ENCODE peak calls at places on chromosomes 5 and 9, in nine cellular contexts. M, Y, O, U, B, D, W, C and Q are unnamed samples.

GRCh38 chr5:74378464-74378863 is 262.1 kb downstream of the ENC1 start:
- DNase-seq in Y (no peak), M (peak), D (no peak), C (no peak), U (peak), O (no peak), W (no peak), B (no peak), Q (no peak)

GRCh38 chr5:3352711-3353110 is 242.9 kb upstream of the IRX1 start:
- DNase-seq in C (peak), W (no peak), D (no peak), B (no peak), O (no peak), Y (no peak), M (no peak), U (no peak), Q (no peak)

GRCh38 chr9:21251162-21251561 is 11.4 kb upstream of the IFNA14 start:
- DNase-seq in Y (no peak), W (no peak), B (no peak), M (no peak), C (no peak), O (no peak), D (no peak), U (no peak), Q (no peak)

GRCh38 chr5:111495159-111495558 is 17.2 kb downstream of the STARD4 start:
- DNase-seq in U (no peak), B (no peak), C (no peak), Y (no peak), D (no peak), W (no peak), O (no peak), M (no peak), Q (no peak)

GRCh38 chr5:27652505-27652904 is 614.1 kb upstream of the CDH9 start:
- DNase-seq in U (no peak), C (no peak), Y (no peak), B (no peak), D (no peak), O (no peak), M (no peak), W (no peak), Q (no peak)

GRCh38 chr9:120978987-120979386 is 52.4 kb upstream of the TRAF1 start:
- DNase-seq in U (no peak), M (no peak), W (no peak), D (no peak), Y (no peak), C (no peak), B (no peak), O (no peak), Q (no peak)

GRCh38 chr9:8331507-8331906 is 531.9 kb upstream of the DMAC1 start:
- DNase-seq in U (no peak), B (no peak), W (no peak), C (no peak), O (no peak), D (no peak), M (no peak), Y (no peak), Q (no peak)

GRCh38 chr9:22103650-22104575 is 94.8 kb upstream of the CDKN2B start:
- DNase-seq in O (no peak), W (no peak), B (no peak), U (peak), Y (no peak), C (no peak), D (no peak), M (peak), Q (no peak)

GRCh38 chr5:109757490-109757889 is 67.8 kb downstream of the MAN2A1 start:
- DNase-seq in M (no peak), Y (no peak), O (no peak), C (no peak), D (no peak), B (no peak), U (no peak), W (no peak), Q (no peak)

GRCh38 chr5:9932770-9933169 is 302.6 kb upstream of the TAS2R1 start:
- DNase-seq in O (no peak), Y (no peak), W (no peak), D (no peak), B (no peak), U (peak), M (peak), C (no peak), Q (no peak)

GRCh38 chr5:38110130-38110529 is 148.2 kb upstream of the EGFLAM start:
- DNase-seq in B (no peak), W (no peak), M (no peak), C (no peak), D (no peak), Y (no peak), U (no peak), O (no peak), Q (no peak)

GRCh38 chr5:141094481-141095262 is at the start of gene PCDHB2:
- DNase-seq in D (peak), M (peak), B (no peak), C (no peak), U (peak), O (no peak), Y (peak), W (no peak), Q (no peak)

GRCh38 chr9:130945173-130945572 is 6.1 kb upstream of the FIBCD1 start:
- DNase-seq in Y (no peak), M (no peak), C (no peak), O (no peak), U (no peak), B (no peak), D (no peak), W (no peak), Q (no peak)

GRCh38 chr5:154970759-154971158 is 29.9 kb downstream of the MRPL22 start:
- DNase-seq in W (no peak), U (peak), O (no peak), C (no peak), Y (no peak), D (peak), M (peak), B (no peak), Q (no peak)

GRCh38 chr9:127751269-127752054 is 16.4 kb upstream of the TOR2A start:
- DNase-seq in W (no peak), O (no peak), D (peak), B (no peak), Y (peak), C (no peak), U (no peak), M (no peak), Q (no peak)

GRCh38 chr5:14202462-14202861 is 59.3 kb downstream of the TRIO start:
- DNase-seq in Y (no peak), C (no peak), M (peak), O (no peak), W (no peak), B (peak), D (no peak), U (no peak), Q (no peak)

GRCh38 chr9:101478906-101479305 is 43.3 kb upstream of the ALDOB start:
- DNase-seq in Y (no peak), C (no peak), D (no peak), W (no peak), M (no peak), O (no peak), U (no peak), B (no peak), Q (no peak)

GRCh38 chr5:149203896-149204544 is 62.7 kb downstream of the ABLIM3 start:
- DNase-seq in U (peak), B (no peak), O (no peak), D (no peak), C (no peak), Y (no peak), M (peak), W (no peak), Q (no peak)

GRCh38 chr5:153223376-153223775 is 267.1 kb upstream of the GRIA1 start:
- DNase-seq in B (no peak), M (peak), Y (no peak), O (no peak), U (no peak), D (no peak), C (no peak), W (no peak), Q (no peak)

GRCh38 chr5:169287529-169287928 is 13.4 kb downstream of the SLIT3 start:
- DNase-seq in D (no peak), Y (no peak), C (no peak), B (no peak), W (no peak), U (no peak), O (no peak), M (no peak), Q (no peak)

GRCh38 chr9:121075251-121076036 is 689 bp downstream of the CNTRL start:
- DNase-seq in B (peak), W (no peak), Y (no peak), O (no peak), U (peak), D (peak), M (no peak), C (no peak), Q (peak)

GRCh38 chr5:107430077-107430625 is 240.6 kb downstream of the EFNA5 start:
- DNase-seq in D (no peak), Y (no peak), C (no peak), M (no peak), U (no peak), W (no peak), O (no peak), B (no peak), Q (no peak)

GRCh38 chr9:93125331-93125894 is 8.6 kb downstream of the NINJ1 start:
- DNase-seq in C (no peak), U (no peak), D (no peak), B (no peak), M (no peak), Y (no peak), O (no peak), W (no peak), Q (no peak)

GRCh38 chr5:157710887-157711286 is 20.3 kb upstream of the THG1L start:
- DNase-seq in B (no peak), D (no peak), U (peak), W (no peak), C (no peak), M (peak), O (no peak), Y (no peak), Q (no peak)

GRCh38 chr9:113910036-113910639 is 34.0 kb downstream of the ZNF618 start:
- DNase-seq in W (no peak), C (peak), O (no peak), U (no peak), B (no peak), Y (peak), M (no peak), D (peak), Q (no peak)

GRCh38 chr5:80153586-80154126 is 102.2 kb downstream of the SERINC5 start:
- DNase-seq in M (no peak), D (no peak), C (no peak), B (no peak), W (no peak), U (no peak), O (no peak), Y (no peak), Q (no peak)

GRCh38 chr9:93591301-93591700 is 14.9 kb downstream of the PHF2 start:
- DNase-seq in U (no peak), C (no peak), Y (no peak), W (no peak), M (no peak), D (no peak), B (no peak), O (no peak), Q (no peak)

GRCh38 chr5:124341066-124341943 is 405.1 kb downstream of the ZNF608 start:
- DNase-seq in U (no peak), Y (no peak), C (no peak), B (peak), W (peak), O (no peak), D (no peak), M (no peak), Q (no peak)

GRCh38 chr5:156906807-156907206 is 56.2 kb downstream of the TIMD4 start:
- DNase-seq in M (no peak), B (no peak), C (no peak), D (no peak), Y (no peak), U (no peak), O (no peak), W (no peak), Q (no peak)

GRCh38 chr5:168152660-168153059 is 138.8 kb upstream of the WWC1 start:
- DNase-seq in U (no peak), B (peak), M (peak), D (no peak), W (no peak), C (no peak), Y (no peak), O (no peak), Q (no peak)

GRCh38 chr9:36161187-36161586 is 8.0 kb upstream of the CCIN start:
- DNase-seq in M (peak), D (no peak), B (no peak), U (no peak), C (no peak), Y (no peak), W (no peak), O (no peak), Q (no peak)

GRCh38 chr9:38662763-38663593 is 42.6 kb upstream of the ANKRD18A start:
- DNase-seq in C (no peak), B (no peak), O (no peak), Y (no peak), D (peak), M (peak), W (no peak), U (no peak), Q (no peak)
- TF ChIP-seq CTCF in C (no peak), B (no peak), O (no peak), Y (peak), D (peak), M (peak), W (no peak), U (no peak), Q (no peak)

DNA sequence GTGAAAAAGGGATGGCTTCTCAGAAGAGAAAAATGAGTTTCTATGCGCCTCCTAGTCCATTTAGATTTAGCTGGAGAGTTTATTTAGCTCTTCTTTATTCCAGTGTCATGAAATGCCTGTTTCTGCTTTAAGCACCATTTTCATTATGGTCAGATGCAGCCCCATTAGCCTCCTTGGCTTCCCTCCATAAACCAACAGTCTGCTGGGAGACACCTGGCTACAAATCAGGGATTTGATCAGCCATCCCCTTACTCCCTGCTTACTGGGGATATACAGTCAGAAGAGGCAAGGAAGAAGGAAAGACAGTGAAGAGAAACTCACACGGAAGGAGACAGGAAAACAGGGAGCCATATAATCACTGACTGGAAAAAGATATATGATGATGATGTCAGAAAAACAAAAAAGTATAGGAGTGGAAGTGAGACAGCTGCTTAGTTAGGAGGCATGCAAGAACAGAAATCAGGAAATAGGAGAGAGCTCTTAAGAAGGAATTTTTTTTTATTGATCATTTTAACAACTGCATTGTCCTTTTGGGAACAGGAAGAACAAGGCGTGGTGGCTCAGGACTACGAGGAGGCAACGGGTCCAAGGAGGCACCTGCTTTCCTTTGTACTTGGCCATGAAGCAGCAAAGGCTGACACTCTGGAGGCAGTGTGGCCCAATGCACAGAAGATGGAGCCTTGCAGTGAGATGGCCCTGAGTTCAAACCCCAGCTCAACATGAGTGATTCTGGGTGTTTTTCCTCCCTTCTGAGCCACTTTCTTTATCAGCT is 56.1 kb downstream of the MED27 start:
- DNase-seq in U (no peak), W (no peak), O (no peak), C (no peak), M (no peak), Y (no peak), D (no peak), B (no peak), Q (no peak)
- TF ChIP-seq CTCF in U (no peak), W (no peak), O (no peak), C (no peak), M (no peak), Y (no peak), D (no peak), B (no peak), Q (no peak)

GRCh38 chr9:136665704-136666363 is 3.1 kb downstream of the EGFL7 start:
- DNase-seq in Y (no peak), U (no peak), W (no peak), M (no peak), B (no peak), O (no peak), C (no peak), D (peak), Q (peak)
- TF ChIP-seq CTCF in Y (no peak), U (no peak), W (no peak), M (no peak), B (no peak), O (no peak), C (no peak), D (no peak), Q (no peak)

GRCh38 chr5:135203593-135204036 is 169.6 kb upstream of the PITX1 start:
- DNase-seq in O (no peak), M (no peak), Y (no peak), D (no peak), W (no peak), U (no peak), B (peak), C (no peak), Q (no peak)
- TF ChIP-seq CTCF in O (no peak), M (peak), Y (peak), D (peak), W (no peak), U (peak), B (peak), C (no peak), Q (no peak)

DNA sequence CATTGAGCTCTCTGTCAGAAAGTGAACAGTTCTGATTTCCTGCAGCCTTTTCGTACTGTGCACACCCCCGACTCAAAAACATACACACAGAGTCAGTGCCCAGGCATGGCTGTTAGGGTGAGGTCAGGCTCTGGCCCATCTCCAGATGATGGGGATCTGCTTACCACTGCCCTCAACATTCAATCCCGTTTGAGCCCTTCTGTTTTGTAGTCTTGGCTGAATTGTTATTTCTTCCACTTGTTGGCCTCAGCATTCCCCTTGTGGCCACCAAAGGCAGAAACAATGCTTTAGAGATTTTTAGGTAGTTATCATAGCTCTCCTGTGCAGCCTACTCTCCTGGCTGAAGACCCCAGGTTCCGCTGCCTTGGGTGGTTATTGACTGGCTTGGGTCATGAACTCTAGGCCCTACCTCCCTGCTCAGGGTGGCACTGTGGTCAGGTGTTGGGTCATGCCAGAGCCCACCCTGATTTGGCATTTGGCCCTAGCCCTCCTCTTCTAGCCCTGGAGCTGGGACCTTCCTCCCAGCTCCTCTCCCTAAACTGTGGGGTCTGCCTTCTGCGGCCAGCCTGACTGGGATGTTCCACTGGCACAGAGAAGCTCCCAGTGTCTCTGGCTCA is 7.8 kb upstream of the MYOZ3 start:
- DNase-seq in Y (no peak), W (no peak), B (no peak), O (no peak), D (no peak), C (no peak), U (peak), M (peak), Q (no peak)
- TF ChIP-seq CTCF in Y (peak), W (no peak), B (no peak), O (no peak), D (peak), C (no peak), U (peak), M (peak), Q (no peak)

GRCh38 chr9:80552931-80553330 is 981.2 kb downstream of the TLE4 start:
- DNase-seq in M (no peak), C (no peak), D (peak), B (no peak), U (no peak), W (no peak), Y (no peak), O (no peak), Q (no peak)

GRCh38 chr9:80550181-80550580 is 978.4 kb downstream of the TLE4 start:
- DNase-seq in C (no peak), W (no peak), M (no peak), U (no peak), B (no peak), O (no peak), D (no peak), Y (no peak), Q (no peak)

DNA sequence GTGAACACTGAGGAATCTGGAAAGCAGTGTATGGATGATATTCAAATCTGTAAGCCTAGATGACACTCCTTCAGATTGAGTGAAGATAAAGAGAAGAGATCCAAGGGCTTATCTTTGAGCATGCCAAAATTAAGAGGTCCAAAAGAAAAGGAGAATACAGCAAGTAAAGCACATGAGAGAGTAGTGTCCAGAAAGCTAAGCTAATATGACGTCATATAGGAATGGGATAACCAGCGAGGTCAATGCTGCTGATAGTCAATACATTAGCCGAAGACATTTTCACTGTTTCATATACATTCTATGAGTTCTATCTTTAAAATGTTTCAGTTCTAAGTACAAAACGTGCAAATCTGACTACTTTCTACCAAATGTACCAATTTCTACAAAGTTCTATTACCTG is 975.8 kb downstream of the TLE4 start:
- DNase-seq in B (no peak), M (no peak), Y (no peak), C (no peak), W (no peak), O (no peak), U (no peak), D (no peak), Q (no peak)
- TF ChIP-seq CTCF in B (no peak), M (no peak), Y (no peak), C (no peak), W (no peak), O (no peak), U (no peak), D (no peak), Q (no peak)

DNA sequence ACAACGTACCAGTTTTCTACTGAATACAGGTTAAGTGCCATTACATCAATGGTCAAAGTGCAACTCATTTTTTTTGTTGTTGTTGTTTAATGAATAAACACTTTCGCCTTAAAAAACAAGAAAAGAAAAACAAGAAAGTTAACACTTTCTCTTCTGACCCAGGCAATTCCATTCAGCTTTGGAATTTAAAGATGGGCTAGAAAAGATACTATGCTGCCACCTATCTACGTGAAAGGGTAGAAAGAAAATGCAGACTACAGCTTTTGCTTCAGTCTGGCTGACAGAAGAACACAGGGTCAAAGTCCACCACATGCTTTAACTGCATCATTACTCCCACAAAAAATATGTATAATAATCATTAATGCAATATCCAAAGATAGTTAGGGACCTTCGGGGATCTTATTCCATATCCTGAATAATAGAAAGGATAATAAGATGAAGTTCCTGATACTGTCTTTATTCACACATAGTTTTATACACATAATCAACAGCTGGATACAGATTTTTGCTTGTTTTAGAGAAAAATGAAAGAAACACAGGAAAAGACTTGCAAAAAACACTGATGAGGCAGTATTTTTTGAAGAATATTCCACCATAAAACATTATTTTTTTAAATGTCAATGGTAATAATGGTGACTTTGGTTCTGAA is 40.4 kb downstream of the ZDHHC21 start:
- DNase-seq in C (no peak), O (no peak), U (peak), B (no peak), M (peak), Y (no peak), D (peak), W (no peak), Q (no peak)
- TF ChIP-seq CTCF in C (no peak), O (no peak), U (peak), B (peak), M (peak), Y (peak), D (peak), W (no peak), Q (peak)